ENCODE peak calls at places on chromosomes 5 and 9, in four cellular contexts. One of them, this sample, is unnamed.

GRCh38 chr5:122401991-122402710 is 90.1 kb downstream of the SNCAIP start:
- DNase-seq in esophagus squamous epithelium: no peak
- DNase-seq in AG09309: no peak
- DNase-seq in lower lobe of right lung: no peak
- DNase-seq in this sample: no peak

GRCh38 chr5:98769256-98770157 is 4.0 kb upstream of the RGMB start:
- DNase-seq in esophagus squamous epithelium: no peak
- DNase-seq in AG09309: no peak
- DNase-seq in lower lobe of right lung: peak; percentile 55
- DNase-seq in this sample: no peak

GRCh38 chr5:37002176-37002751 is 125.7 kb downstream of the NIPBL start:
- DNase-seq in esophagus squamous epithelium: no peak
- DNase-seq in AG09309: no peak
- DNase-seq in lower lobe of right lung: no peak
- DNase-seq in this sample: peak; percentile 90

GRCh38 chr9:105554042-105554441 is 3.9 kb upstream of the FKTN start:
- DNase-seq in esophagus squamous epithelium: no peak
- DNase-seq in AG09309: no peak
- DNase-seq in lower lobe of right lung: no peak
- DNase-seq in this sample: no peak

GRCh38 chr9:81562221-81563019 is 126.9 kb downstream of the TLE1 start:
- DNase-seq in esophagus squamous epithelium: no peak
- DNase-seq in AG09309: peak; percentile 20
- DNase-seq in lower lobe of right lung: no peak
- DNase-seq in this sample: no peak

GRCh38 chr9:134994926-134995791 is 77.4 kb upstream of the FCN1 start:
- DNase-seq in esophagus squamous epithelium: no peak
- DNase-seq in AG09309: no peak
- DNase-seq in lower lobe of right lung: no peak
- DNase-seq in this sample: no peak

GRCh38 chr9:90309809-90310522 is 332.7 kb downstream of the DIRAS2 start:
- DNase-seq in esophagus squamous epithelium: no peak
- DNase-seq in AG09309: no peak
- DNase-seq in lower lobe of right lung: no peak
- DNase-seq in this sample: no peak

GRCh38 chr9:114757984-114758383 is 47.9 kb downstream of the TNFSF15 start:
- DNase-seq in esophagus squamous epithelium: no peak
- DNase-seq in AG09309: no peak
- DNase-seq in lower lobe of right lung: no peak
- DNase-seq in this sample: no peak

GRCh38 chr5:137415231-137415681 is 83.9 kb downstream of the SPOCK1 start:
- DNase-seq in esophagus squamous epithelium: no peak
- DNase-seq in AG09309: peak; percentile 44
- DNase-seq in lower lobe of right lung: no peak
- DNase-seq in this sample: no peak

GRCh38 chr9:73565833-73566465 is 414.3 kb downstream of the ANXA1 start:
- DNase-seq in esophagus squamous epithelium: no peak
- DNase-seq in AG09309: no peak
- DNase-seq in lower lobe of right lung: no peak
- DNase-seq in this sample: peak; percentile 26

GRCh38 chr9:73148447-73148937 is 3.2 kb upstream of the ANXA1 start:
- DNase-seq in esophagus squamous epithelium: no peak
- DNase-seq in AG09309: no peak
- DNase-seq in lower lobe of right lung: no peak
- DNase-seq in this sample: peak; percentile 67

GRCh38 chr5:81191726-81192125 is 41.4 kb upstream of the CKMT2 start:
- DNase-seq in esophagus squamous epithelium: no peak
- DNase-seq in AG09309: no peak
- DNase-seq in lower lobe of right lung: no peak
- DNase-seq in this sample: no peak

GRCh38 chr9:78982849-78983248 is 588.9 kb upstream of the TLE4 start:
- DNase-seq in esophagus squamous epithelium: no peak
- DNase-seq in AG09309: no peak
- DNase-seq in lower lobe of right lung: no peak
- DNase-seq in this sample: no peak

GRCh38 chr5:172765766-172766286 is 5.2 kb downstream of the DUSP1 start:
- DNase-seq in esophagus squamous epithelium: no peak
- DNase-seq in AG09309: no peak
- DNase-seq in lower lobe of right lung: no peak
- DNase-seq in this sample: no peak

GRCh38 chr9:87740198-87740597 is 14.3 kb downstream of the CTSL start:
- DNase-seq in esophagus squamous epithelium: no peak
- DNase-seq in AG09309: no peak
- DNase-seq in lower lobe of right lung: no peak
- DNase-seq in this sample: no peak

GRCh38 chr9:121156263-121156731 is 45.4 kb downstream of the RAB14 start:
- DNase-seq in esophagus squamous epithelium: no peak
- DNase-seq in AG09309: peak; percentile 67
- DNase-seq in lower lobe of right lung: no peak
- DNase-seq in this sample: no peak

GRCh38 chr5:167786871-167787568 is 504.4 kb upstream of the WWC1 start:
- DNase-seq in esophagus squamous epithelium: no peak
- DNase-seq in AG09309: no peak
- DNase-seq in lower lobe of right lung: no peak
- DNase-seq in this sample: no peak

GRCh38 chr9:106958955-106959657 is 96.1 kb downstream of the ZNF462 start:
- DNase-seq in esophagus squamous epithelium: no peak
- DNase-seq in AG09309: no peak
- DNase-seq in lower lobe of right lung: no peak
- DNase-seq in this sample: no peak

DNA sequence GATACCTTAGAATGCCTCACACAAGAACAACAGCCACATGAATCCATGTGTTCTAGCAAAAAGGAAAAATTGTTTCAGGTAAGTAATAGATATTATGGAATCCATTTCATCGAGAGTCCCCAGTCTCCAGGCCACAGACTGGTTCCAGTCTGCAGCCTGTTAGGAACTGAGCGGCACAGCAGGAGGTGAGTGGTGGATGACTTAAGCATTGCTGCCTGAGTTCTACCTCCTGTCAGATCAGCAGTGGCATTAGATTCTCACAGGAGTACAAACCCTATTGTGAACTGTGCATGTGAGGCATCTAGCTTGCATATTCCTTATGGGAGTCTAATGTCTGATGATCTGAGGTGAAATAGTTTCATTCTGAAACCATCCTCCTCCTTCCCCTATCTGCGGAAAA is 207.0 kb downstream of the CSNK1G3 start:
- DNase-seq in esophagus squamous epithelium: no peak
- DNase-seq in AG09309: no peak
- DNase-seq in lower lobe of right lung: no peak
- DNase-seq in this sample: no peak
- TF ChIP-seq CTCF in esophagus squamous epithelium: no peak
- TF ChIP-seq CTCF in AG09309: no peak
- TF ChIP-seq CTCF in lower lobe of right lung: no peak
- TF ChIP-seq CTCF in this sample: no peak

GRCh38 chr9:38437193-38437823 is 13.1 kb upstream of the IGFBPL1 start:
- DNase-seq in esophagus squamous epithelium: no peak
- DNase-seq in AG09309: no peak
- DNase-seq in lower lobe of right lung: no peak
- DNase-seq in this sample: peak; percentile 89
- H3K4me3 ChIP-seq in esophagus squamous epithelium: no peak overlapping the region
- H3K4me3 ChIP-seq in AG09309: no peak overlapping the region
- H3K4me3 ChIP-seq in lower lobe of right lung: no peak overlapping the region
- H3K4me3 ChIP-seq in this sample: peak overlapping the region; percentile 7

DNA sequence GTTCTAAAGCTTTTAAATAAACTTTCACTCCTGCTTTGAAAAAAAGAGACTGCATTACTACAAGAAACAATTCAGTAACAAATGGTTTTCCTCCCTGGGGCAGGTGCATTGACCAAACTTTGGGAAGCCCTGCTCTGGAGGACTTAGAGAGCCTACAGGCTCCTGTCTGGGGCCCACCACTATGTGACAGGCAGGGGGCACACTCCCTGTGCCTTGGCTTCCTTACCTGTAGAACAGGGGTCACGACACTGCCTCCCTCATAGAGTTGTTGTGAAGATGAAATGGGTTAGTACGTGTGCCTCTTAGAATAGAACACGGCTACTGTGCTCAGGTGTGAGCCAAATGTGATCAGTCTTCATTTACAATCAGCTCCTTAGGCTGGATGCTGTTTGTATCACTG is 130.1 kb downstream of the GPBP1 start:
- DNase-seq in esophagus squamous epithelium: no peak
- DNase-seq in AG09309: no peak
- DNase-seq in lower lobe of right lung: no peak
- DNase-seq in this sample: no peak
- TF ChIP-seq CTCF in esophagus squamous epithelium: no peak
- TF ChIP-seq CTCF in AG09309: no peak
- TF ChIP-seq CTCF in lower lobe of right lung: no peak
- TF ChIP-seq CTCF in this sample: no peak

DNA sequence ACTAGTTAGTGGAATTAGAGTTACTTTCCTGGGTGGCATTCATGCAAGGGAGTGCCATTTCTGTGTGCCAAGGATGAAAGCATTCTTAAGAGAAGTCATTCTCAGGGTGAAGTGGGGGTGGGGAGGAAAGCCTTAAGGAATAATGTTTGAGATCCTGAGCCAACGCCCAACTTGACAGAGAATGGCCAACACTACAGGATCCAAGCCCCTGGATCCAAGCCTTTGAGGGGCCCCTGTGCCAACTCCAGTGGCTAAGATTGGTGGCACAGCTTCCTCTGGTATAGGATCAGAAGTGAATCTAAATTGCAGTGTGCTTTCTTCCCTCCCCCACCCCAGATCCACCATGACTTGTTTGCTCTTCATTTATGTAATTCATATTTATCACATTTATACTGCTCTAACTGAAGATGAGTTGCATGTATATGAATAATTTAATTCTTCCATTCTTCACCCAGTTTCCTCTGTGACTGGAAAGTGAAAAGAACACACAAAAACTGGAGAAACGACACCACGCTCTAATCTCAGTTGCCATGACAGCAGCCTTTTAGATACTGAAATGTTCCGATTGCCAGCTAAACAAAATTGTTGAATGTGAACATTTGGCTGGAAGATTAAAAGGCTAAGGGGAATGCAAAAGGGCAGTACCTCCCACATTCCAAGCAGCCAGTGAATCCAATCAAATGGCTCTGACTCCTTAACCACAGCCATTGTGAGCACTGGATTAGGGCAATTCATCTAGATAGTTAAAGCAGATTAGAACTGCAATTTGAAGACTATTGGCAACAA is 4.5 kb downstream of the ZNF608 start:
- DNase-seq in esophagus squamous epithelium: no peak
- DNase-seq in AG09309: no peak
- DNase-seq in lower lobe of right lung: no peak
- DNase-seq in this sample: no peak
- H3K4me3 ChIP-seq in esophagus squamous epithelium: peak overlapping the region; percentile 78
- H3K4me3 ChIP-seq in AG09309: no peak overlapping the region
- H3K4me3 ChIP-seq in lower lobe of right lung: peak overlapping the region; percentile 73
- H3K4me3 ChIP-seq in this sample: no peak overlapping the region

GRCh38 chr5:4857761-4858160 is 282.4 kb upstream of the ADAMTS16 start:
- DNase-seq in esophagus squamous epithelium: no peak
- DNase-seq in AG09309: no peak
- DNase-seq in lower lobe of right lung: no peak
- DNase-seq in this sample: no peak

GRCh38 chr5:4866817-4867216 is 273.3 kb upstream of the ADAMTS16 start:
- DNase-seq in esophagus squamous epithelium: no peak
- DNase-seq in AG09309: no peak
- DNase-seq in lower lobe of right lung: no peak
- DNase-seq in this sample: no peak

GRCh38 chr5:4866131-4866659 is 273.9 kb upstream of the ADAMTS16 start:
- DNase-seq in esophagus squamous epithelium: no peak
- DNase-seq in AG09309: no peak
- DNase-seq in lower lobe of right lung: no peak
- DNase-seq in this sample: no peak

GRCh38 chr5:4859489-4860211 is 280.5 kb upstream of the ADAMTS16 start:
- DNase-seq in esophagus squamous epithelium: no peak
- DNase-seq in AG09309: no peak
- DNase-seq in lower lobe of right lung: no peak
- DNase-seq in this sample: no peak

GRCh38 chr5:4862500-4862899 is 277.6 kb upstream of the ADAMTS16 start:
- DNase-seq in esophagus squamous epithelium: no peak
- DNase-seq in AG09309: peak; percentile 18
- DNase-seq in lower lobe of right lung: no peak
- DNase-seq in this sample: peak; percentile 62
- TF ChIP-seq CTCF in esophagus squamous epithelium: no peak
- TF ChIP-seq CTCF in AG09309: peak; percentile 56
- TF ChIP-seq CTCF in lower lobe of right lung: peak; percentile 44
- TF ChIP-seq CTCF in this sample: peak; percentile 58

GRCh38 chr5:139392324-139392677 is 2.6 kb upstream of the MZB1 start:
- DNase-seq in esophagus squamous epithelium: no peak
- DNase-seq in AG09309: no peak
- DNase-seq in lower lobe of right lung: no peak
- DNase-seq in this sample: no peak

GRCh38 chr5:139394123-139394653 is 716 bp downstream of the PROB1 start:
- DNase-seq in esophagus squamous epithelium: no peak
- DNase-seq in AG09309: no peak
- DNase-seq in lower lobe of right lung: no peak
- DNase-seq in this sample: no peak

GRCh38 chr5:139394654-139395566 is at the start of gene PROB1:
- DNase-seq in esophagus squamous epithelium: no peak
- DNase-seq in AG09309: no peak
- DNase-seq in lower lobe of right lung: no peak
- DNase-seq in this sample: no peak

GRCh38 chr5:139392678-139393496 is 2.0 kb downstream of the PROB1 start:
- DNase-seq in esophagus squamous epithelium: no peak
- DNase-seq in AG09309: no peak
- DNase-seq in lower lobe of right lung: peak; percentile 82
- DNase-seq in this sample: no peak

DNA sequence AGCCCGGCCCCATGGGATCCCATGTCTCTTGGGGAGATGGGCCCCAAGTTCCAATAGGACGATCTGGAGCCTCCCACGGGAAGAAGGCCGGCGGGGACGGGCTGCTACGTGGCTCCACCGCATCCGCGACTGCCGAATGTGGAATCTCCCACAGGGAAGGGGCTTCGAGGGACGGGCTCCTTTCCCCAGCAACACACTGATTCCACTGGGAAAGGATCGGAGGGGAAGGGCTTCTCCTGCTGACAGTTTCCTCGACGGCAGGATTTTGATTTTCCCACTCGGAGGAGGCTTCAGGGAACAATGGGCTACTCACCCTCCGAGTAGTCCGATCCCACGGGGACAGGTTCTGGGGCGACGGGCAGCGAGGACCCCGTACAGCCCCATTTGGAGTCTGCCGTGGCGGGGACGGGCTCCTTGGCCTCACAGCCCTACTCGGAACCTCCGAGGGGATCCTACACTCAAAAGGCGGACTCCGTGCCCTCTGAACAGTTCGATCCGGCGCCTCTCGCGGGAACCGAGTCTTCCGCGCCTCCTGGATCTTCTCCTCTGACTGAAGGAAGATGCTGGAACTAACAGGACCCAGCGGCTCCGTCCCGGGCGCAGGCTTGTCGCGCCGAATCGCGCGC is 1.3 kb downstream of the PROB1 start:
- DNase-seq in esophagus squamous epithelium: no peak
- DNase-seq in AG09309: no peak
- DNase-seq in lower lobe of right lung: no peak
- DNase-seq in this sample: no peak
- H3K4me3 ChIP-seq in esophagus squamous epithelium: peak overlapping the region; percentile 73
- H3K4me3 ChIP-seq in AG09309: peak overlapping the region; percentile 59
- H3K4me3 ChIP-seq in lower lobe of right lung: peak overlapping the region; percentile 65
- H3K4me3 ChIP-seq in this sample: no peak overlapping the region

GRCh38 chr9:136092741-136093140 is 2.3 kb downstream of the NACC2 start:
- DNase-seq in esophagus squamous epithelium: no peak
- DNase-seq in AG09309: no peak
- DNase-seq in lower lobe of right lung: no peak
- DNase-seq in this sample: no peak
- TF ChIP-seq CTCF in esophagus squamous epithelium: no peak
- TF ChIP-seq CTCF in AG09309: no peak
- TF ChIP-seq CTCF in lower lobe of right lung: no peak
- TF ChIP-seq CTCF in this sample: peak; percentile 20

GRCh38 chr5:956941-957729 is 51.5 kb upstream of the NKD2 start:
- DNase-seq in esophagus squamous epithelium: no peak
- DNase-seq in AG09309: peak; percentile 78
- DNase-seq in lower lobe of right lung: no peak
- DNase-seq in this sample: no peak
- H3K4me3 ChIP-seq in esophagus squamous epithelium: no peak overlapping the region
- H3K4me3 ChIP-seq in AG09309: no peak overlapping the region
- H3K4me3 ChIP-seq in lower lobe of right lung: no peak overlapping the region
- H3K4me3 ChIP-seq in this sample: no peak overlapping the region